ENCODE peak calls at places on chromosomes 3 and 15, in eight cellular contexts. T, A, C, M, R, L, S and G are unnamed samples.

GRCh38 chr3:141114816-141115458 is 63.8 kb downstream of the SPSB4 start:
- DNase-seq in C (no peak), R (no peak), M (peak; percentile 36), T (peak; percentile 61), L (no peak), A (no peak), S (no peak), G (no peak)

GRCh38 chr3:65575376-65575840 is 463.3 kb downstream of the MAGI1 start:
- DNase-seq in S (peak; percentile 86), C (no peak), L (peak; percentile 90), T (no peak), A (no peak), R (no peak), M (peak; percentile 81), G (no peak)

GRCh38 chr3:139655880-139656279 is 21.9 kb downstream of the NMNAT3 start:
- DNase-seq in A (no peak), R (no peak), C (no peak), M (peak; percentile 28), L (no peak), T (no peak), S (no peak), G (no peak)

GRCh38 chr3:169007145-169007544 is 656.4 kb downstream of the MECOM start:
- DNase-seq in R (no peak), C (no peak), A (no peak), S (no peak), T (no peak), L (no peak), M (no peak), G (no peak)

GRCh38 chr3:56459719-56460118 is 8.5 kb downstream of the ERC2 start:
- DNase-seq in C (no peak), T (no peak), S (no peak), R (no peak), L (no peak), M (no peak), A (no peak), G (no peak)

GRCh38 chr15:48522911-48523310 is 122.6 kb downstream of the FBN1 start:
- DNase-seq in M (no peak), S (peak; percentile 60), T (no peak), C (no peak), A (no peak), R (no peak), L (no peak), G (no peak)

GRCh38 chr3:180433172-180433571 is 168.8 kb upstream of the TTC14 start:
- DNase-seq in A (no peak), M (peak; percentile 79), L (peak; percentile 81), T (no peak), R (no peak), C (no peak), S (peak; percentile 76), G (no peak)

GRCh38 chr3:132713977-132714727 is 8.1 kb downstream of the NPHP3 start:
- DNase-seq in R (no peak), T (no peak), C (no peak), M (no peak), S (no peak), A (no peak), L (no peak), G (no peak)

GRCh38 chr3:71879089-71879488 is 94.1 kb upstream of the PROK2 start:
- DNase-seq in T (no peak), A (no peak), L (no peak), C (no peak), S (no peak), R (no peak), M (no peak), G (no peak)

GRCh38 chr15:89863918-89864317 is 29.9 kb downstream of the AP3S2 start:
- DNase-seq in S (no peak), R (no peak), T (no peak), C (no peak), L (no peak), M (no peak), A (no peak), G (no peak)

GRCh38 chr3:117018622-117019021 is 309.0 kb downstream of the TUSC7 start:
- DNase-seq in A (no peak), L (no peak), R (no peak), M (no peak), C (no peak), T (no peak), S (no peak), G (no peak)

GRCh38 chr15:79025201-79025600 is 65.4 kb downstream of the RASGRF1 start:
- DNase-seq in C (no peak), R (no peak), M (no peak), T (no peak), L (no peak), A (no peak), S (no peak), G (no peak)

GRCh38 chr15:92392462-92392861 is 1.2 kb upstream of the ST8SIA2 start:
- DNase-seq in L (no peak), A (no peak), R (no peak), T (peak; percentile 66), C (no peak), S (no peak), M (no peak), G (no peak)

GRCh38 chr15:75677601-75678323 is 30.1 kb downstream of the SNX33 start:
- DNase-seq in M (no peak), A (no peak), L (no peak), T (no peak), C (no peak), R (no peak), S (no peak), G (no peak)

GRCh38 chr3:156688849-156689452 is 14.6 kb downstream of the TIPARP start:
- DNase-seq in L (no peak), T (no peak), S (no peak), M (no peak), R (no peak), A (no peak), C (no peak), G (no peak)

GRCh38 chr15:63765338-63765737 is 68.4 kb downstream of the HERC1 start:
- DNase-seq in S (no peak), R (no peak), L (no peak), M (no peak), C (no peak), A (no peak), T (no peak), G (no peak)

GRCh38 chr3:51110586-51110985 is 274.5 kb upstream of the MANF start:
- DNase-seq in L (no peak), S (no peak), A (no peak), T (no peak), M (no peak), C (no peak), R (no peak), G (no peak)

GRCh38 chr3:131349946-131350347 is 31.6 kb upstream of the NUDT16 start:
- DNase-seq in T (no peak), L (peak; percentile 97), A (no peak), C (no peak), R (no peak), S (peak; percentile 66), M (peak; percentile 91), G (no peak)

GRCh38 chr3:30516238-30516637 is 90.2 kb upstream of the TGFBR2 start:
- DNase-seq in S (peak; percentile 48), T (no peak), R (no peak), L (no peak), A (no peak), M (no peak), C (no peak), G (no peak)

GRCh38 chr3:195394700-195395099 is 48.1 kb downstream of the ACAP2 start:
- DNase-seq in S (peak; percentile 16), C (no peak), T (no peak), A (no peak), R (no peak), L (no peak), M (no peak), G (no peak)

GRCh38 chr3:46860381-46861292 is 2.6 kb downstream of the MYL3 start:
- DNase-seq in S (no peak), C (no peak), R (peak; percentile 13), L (peak; percentile 19), A (no peak), M (peak; percentile 39), T (no peak), G (no peak)

GRCh38 chr3:10594915-10595314 is 89.5 kb upstream of the ATP2B2 start:
- DNase-seq in A (no peak), R (no peak), S (peak; percentile 65), T (peak; percentile 90), C (no peak), L (peak; percentile 60), M (peak; percentile 64), G (no peak)

GRCh38 chr3:27134165-27134796 is 234.9 kb downstream of the NEK10 start:
- DNase-seq in S (peak; percentile 70), C (no peak), L (peak; percentile 69), M (peak; percentile 74), A (peak; percentile 14), R (peak; percentile 18), T (peak; percentile 64), G (peak; percentile 31)

GRCh38 chr15:43518073-43518761 is 809 bp downstream of the MAP1A start:
- DNase-seq in C (no peak), T (peak; percentile 60), M (peak; percentile 54), S (peak; percentile 54), A (peak; percentile 74), R (no peak), L (peak; percentile 33), G (no peak)

GRCh38 chr15:100902436-100903190 is 16.5 kb upstream of the LRRK1 start:
- DNase-seq in S (peak; percentile 79), M (peak; percentile 90), A (peak; percentile 10), L (peak; percentile 81), T (peak; percentile 10), R (peak; percentile 63), C (no peak), G (no peak)

GRCh38 chr3:56819016-56819809 is 17.5 kb upstream of the ARHGEF3 start:
- DNase-seq in C (no peak), L (no peak), T (no peak), A (no peak), S (no peak), R (no peak), M (peak; percentile 15), G (no peak)

GRCh38 chr15:75648156-75649000 is 666 bp downstream of the SNX33 start:
- DNase-seq in A (no peak), C (no peak), M (peak; percentile 67), L (peak; percentile 56), S (peak; percentile 56), R (no peak), T (peak; percentile 69), G (no peak)

GRCh38 chr15:50151468-50151867 is 30.5 kb upstream of the SLC27A2 start:
- DNase-seq in T (no peak), C (no peak), R (no peak), S (no peak), M (no peak), L (no peak), A (no peak), G (no peak)

GRCh38 chr3:4099607-4100006 is 203.6 kb upstream of the SETMAR start:
- DNase-seq in S (no peak), C (no peak), R (no peak), M (no peak), T (no peak), L (no peak), A (no peak), G (no peak)

GRCh38 chr3:98980915-98981596 is 79.6 kb upstream of the DCBLD2 start:
- DNase-seq in R (no peak), L (peak; percentile 89), M (peak; percentile 78), S (peak; percentile 90), T (no peak), A (no peak), C (no peak), G (no peak)

GRCh38 chr3:23264413-23264812 is 61.3 kb downstream of the UBE2E2 start:
- DNase-seq in A (no peak), L (peak; percentile 86), T (no peak), S (peak; percentile 77), M (peak; percentile 71), C (no peak), R (no peak), G (no peak)

GRCh38 chr15:101142711-101143110 is 109.1 kb downstream of the CHSY1 start:
- DNase-seq in A (no peak), C (no peak), T (no peak), R (no peak), S (no peak), L (no peak), M (no peak), G (no peak)

GRCh38 chr3:118782755-118783202 is 251.9 kb downstream of the IGSF11 start:
- DNase-seq in A (no peak), M (no peak), L (no peak), R (no peak), T (no peak), S (no peak), C (no peak), G (no peak)

GRCh38 chr3:172384836-172385235 is 63.4 kb downstream of the GHSR start:
- DNase-seq in L (no peak), C (no peak), S (no peak), R (no peak), T (no peak), M (no peak), A (no peak), G (no peak)